ENCODE peak calls at places on chromosome X, in four cellular contexts. P, O, Z and W are unnamed samples.

GRCh38 chrX:106935175-106935574 is 15.0 kb downstream of the CLDN2 start:
- DNase-seq in P (no peak), O (no peak), Z (no peak), W (no peak)

GRCh38 chrX:122441451-122441850 is 742.6 kb upstream of the GRIA3 start:
- DNase-seq in O (no peak), P (no peak), Z (no peak), W (no peak)

GRCh38 chrX:102516314-102516936 is at the start of gene TMSB15A:
- DNase-seq in P (peak; percentile 53), Z (peak; percentile 67), O (peak; percentile 84), W (peak; percentile 79)

GRCh38 chrX:37666516-37666915 is 19.1 kb upstream of the XK start:
- DNase-seq in P (no peak), O (no peak), Z (no peak), W (no peak)

GRCh38 chrX:41868392-41868977 is 54.9 kb downstream of the CASK start:
- DNase-seq in O (no peak), Z (no peak), P (no peak), W (no peak)

GRCh38 chrX:140163376-140164159 is 198.2 kb upstream of the CXorf66 start:
- DNase-seq in O (no peak), Z (no peak), P (no peak), W (no peak)

GRCh38 chrX:119605398-119605738 is 856 bp downstream of the NKRF start:
- DNase-seq in P (no peak), O (peak; percentile 64), Z (no peak), W (no peak)

GRCh38 chrX:17869580-17869979 is 8.5 kb upstream of the RAI2 start:
- DNase-seq in Z (no peak), O (no peak), P (no peak), W (no peak)

GRCh38 chrX:25442501-25442900 is 426.7 kb upstream of the ARX start:
- DNase-seq in P (no peak), Z (no peak), O (peak; percentile 6), W (no peak)

GRCh38 chrX:2894885-2895292 is 34.2 kb downstream of the ARSD start:
- DNase-seq in O (no peak), P (peak; percentile 61), Z (peak; percentile 85), W (peak; percentile 88)

GRCh38 chrX:43676960-43677582 is 21.0 kb downstream of the MAOA start:
- DNase-seq in Z (no peak), O (peak; percentile 49), P (no peak), W (no peak)

GRCh38 chrX:10922158-10922557 is 189.0 kb upstream of the HCCS start:
- DNase-seq in O (no peak), Z (no peak), P (no peak), W (no peak)

GRCh38 chrX:9724711-9725110 is 40.9 kb downstream of the GPR143 start:
- DNase-seq in P (no peak), Z (no peak), O (no peak), W (no peak)

GRCh38 chrX:115642304-115642703 is 81.3 kb downstream of the PLS3 start:
- DNase-seq in O (peak; percentile 23), Z (no peak), P (no peak), W (no peak)

GRCh38 chrX:8731579-8732395 is at the start of gene ANOS1:
- DNase-seq in O (peak; percentile 76), Z (peak; percentile 47), P (no peak), W (peak; percentile 64)

GRCh38 chrX:52346462-52347165 is 22.2 kb upstream of the XAGE2 start:
- DNase-seq in Z (no peak), P (no peak), O (no peak), W (no peak)

GRCh38 chrX:65034641-65035450 is 58.6 kb upstream of the ZC4H2 start:
- DNase-seq in P (peak; percentile 85), Z (peak; percentile 79), O (peak; percentile 80), W (peak; percentile 90)

GRCh38 chrX:56222473-56223000 is 9.6 kb upstream of the KLF8 start:
- DNase-seq in P (no peak), Z (no peak), O (no peak), W (no peak)

GRCh38 chrX:9829308-9830267 is 43.4 kb downstream of the SHROOM2 start:
- DNase-seq in Z (no peak), O (no peak), P (no peak), W (no peak)

DNA sequence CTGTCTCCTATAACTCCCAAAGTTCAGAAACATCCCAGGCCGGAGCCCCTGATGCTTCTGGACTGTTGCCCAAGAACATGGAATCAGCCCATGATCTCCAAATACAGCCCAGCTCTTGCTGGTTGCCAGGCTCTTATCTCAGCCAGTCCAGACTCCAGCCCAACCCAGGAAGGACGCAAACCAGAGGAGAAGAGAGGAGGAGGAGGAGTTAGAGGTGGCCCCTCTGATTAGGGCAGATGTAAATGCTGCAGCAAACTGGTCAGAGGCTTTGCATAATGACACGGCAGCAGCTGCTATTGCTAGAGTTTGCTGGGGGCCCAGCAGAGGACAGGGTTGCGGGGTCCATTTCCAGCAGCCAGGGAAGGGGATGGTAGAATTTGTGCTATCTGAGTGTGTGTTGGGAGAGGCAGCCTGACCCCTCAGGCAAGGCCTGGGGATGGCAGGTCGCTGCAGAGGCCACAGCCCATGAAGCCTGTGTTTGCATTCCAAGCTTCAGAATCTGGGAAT is 4.2 kb upstream of the OTUD5 start:
- DNase-seq in P (peak; percentile 25), O (no peak), Z (no peak), W (no peak)
- H3K27ac ChIP-seq in P (peak overlapping the region; percentile 19), O (no peak overlapping the region), Z (no peak overlapping the region), W (no peak overlapping the region)

GRCh38 chrX:151153086-151153485 is 23.3 kb upstream of the GPR50 start:
- DNase-seq in O (peak; percentile 83), P (no peak), Z (no peak), W (no peak)
- TF ChIP-seq CTCF in O (peak; percentile 53), P (no peak), Z (no peak), W (no peak)

GRCh38 chrX:129606918-129607317 is 47.8 kb downstream of the APLN start:
- DNase-seq in O (peak; percentile 74), P (peak; percentile 74), Z (peak; percentile 65), W (peak; percentile 72)
- TF ChIP-seq POLR2AphosphoS5 in O (no peak), P (no peak), Z (no peak), W (no peak)

GRCh38 chrX:152641256-152641875 is 3.7 kb downstream of the GABRQ start:
- DNase-seq in O (peak; percentile 84), Z (no peak), P (no peak), W (no peak)

GRCh38 chrX:152639426-152639825 is 1.7 kb downstream of the GABRQ start:
- DNase-seq in O (no peak), Z (no peak), P (no peak), W (no peak)

GRCh38 chrX:152640039-152640818 is 2.5 kb downstream of the GABRQ start:
- DNase-seq in O (peak; percentile 10), Z (no peak), P (no peak), W (no peak)

GRCh38 chrX:152641996-152642395 is 4.3 kb downstream of the GABRQ start:
- DNase-seq in Z (no peak), O (peak; percentile 60), P (no peak), W (no peak)

GRCh38 chrX:152642931-152643525 is 5.3 kb downstream of the GABRQ start:
- DNase-seq in Z (no peak), O (no peak), P (no peak), W (no peak)
- H3K27ac ChIP-seq in Z (no peak overlapping the region), O (no peak overlapping the region), P (no peak overlapping the region), W (no peak overlapping the region)

GRCh38 chrX:111360839-111361238 is 51.2 kb downstream of the DCX start:
- DNase-seq in O (peak; percentile 30), P (no peak), Z (no peak), W (no peak)
- TF ChIP-seq CTCF in O (peak; percentile 57), P (no peak), Z (no peak), W (no peak)

DNA sequence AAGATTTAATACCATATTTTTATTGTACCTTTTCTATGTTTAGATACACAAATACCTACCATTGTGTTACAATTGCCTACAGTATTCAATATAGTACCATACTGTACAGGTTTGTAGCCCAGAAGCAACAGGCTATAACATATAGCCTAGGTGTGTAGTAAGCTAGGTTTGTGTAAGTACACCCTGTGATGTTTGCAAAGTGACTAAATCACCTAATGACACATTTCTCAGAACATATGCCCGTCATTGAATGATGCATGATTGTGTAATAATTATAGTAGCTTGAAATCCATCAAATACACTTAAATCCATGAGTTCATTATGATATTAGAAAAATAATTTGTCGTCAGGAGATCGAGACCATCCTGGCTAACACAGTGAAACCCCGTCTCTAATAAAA is 30.8 kb downstream of the GAB3 start:
- DNase-seq in O (no peak), Z (no peak), P (no peak), W (no peak)
- TF ChIP-seq POLR2AphosphoS5 in O (no peak), Z (no peak), P (no peak), W (no peak)

GRCh38 chrX:73214366-73215094 is at the start of gene NAP1L2:
- DNase-seq in Z (no peak), O (peak; percentile 61), P (peak; percentile 26), W (peak; percentile 71)
- H3K27ac ChIP-seq in Z (no peak within 1 kb of the TSS), O (peak within 1 kb of the TSS; percentile 56), P (peak within 1 kb of the TSS; percentile 48), W (peak within 1 kb of the TSS; percentile 74)

DNA sequence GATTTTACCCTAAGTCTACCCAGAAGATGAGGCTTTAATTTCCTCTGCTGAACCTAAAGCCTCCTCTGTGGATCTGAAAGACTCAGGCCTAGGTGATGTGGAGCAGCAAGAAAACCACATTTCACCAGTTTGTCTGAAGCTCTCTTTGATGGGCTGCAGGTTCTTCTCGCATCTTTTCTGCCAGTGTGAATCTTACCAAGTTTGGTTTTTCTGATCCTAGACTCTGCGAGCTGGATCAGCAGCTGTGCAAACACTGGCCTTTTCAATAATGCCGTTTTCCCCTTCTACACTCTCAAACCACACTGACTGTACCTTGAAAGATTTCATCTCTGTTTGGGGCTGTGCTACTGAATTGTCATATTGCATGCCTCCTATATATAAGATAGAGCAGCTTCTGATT is 133.5 kb upstream of the FAM9C start:
- DNase-seq in O (no peak), Z (no peak), P (no peak), W (no peak)
- TF ChIP-seq CTCF in O (no peak), Z (no peak), P (no peak), W (no peak)

DNA sequence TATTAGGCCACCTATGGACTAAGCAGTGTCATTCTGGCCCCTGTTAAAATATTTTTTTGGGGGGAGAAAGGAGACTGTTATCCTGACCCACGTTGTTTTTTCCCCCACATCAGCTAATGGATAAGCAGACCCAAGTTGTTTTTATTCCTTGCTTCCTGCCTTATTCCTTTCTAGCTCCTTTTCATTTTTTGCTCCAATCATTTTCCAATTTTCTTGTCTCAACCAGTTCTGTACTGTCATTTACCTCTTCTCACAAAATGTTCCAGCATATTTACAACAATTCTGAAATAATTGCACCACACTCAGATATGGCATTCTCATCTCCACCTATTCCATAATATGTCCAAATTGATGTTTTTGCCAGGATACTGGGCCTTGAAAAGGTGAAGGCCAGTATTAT is 150.3 kb downstream of the NEXMIF start:
- DNase-seq in O (no peak), P (no peak), Z (no peak), W (no peak)
- TF ChIP-seq POLR2AphosphoS5 in O (no peak), P (no peak), Z (no peak), W (no peak)

GRCh38 chrX:39070009-39070408 is 268.8 kb downstream of the MID1IP1 start:
- DNase-seq in O (no peak), Z (no peak), P (no peak), W (no peak)
- H3K27ac ChIP-seq in O (no peak overlapping the region), Z (no peak overlapping the region), P (no peak overlapping the region), W (no peak overlapping the region)